ENCODE peak calls at places on chromosome 19, in four cellular contexts. S is GM12891, R is K562, M is GM12878. T is an unnamed sample.

GRCh38 chr19:48152552-48152951 is 17.6 kb downstream of the LIG1 start:
- DNase-seq in S (peak), R (peak), M (no peak), T (no peak)

GRCh38 chr19:41367848-41368301 is 3.9 kb upstream of the B9D2 start:
- DNase-seq in S (no peak), R (peak), M (no peak), T (peak)

GRCh38 chr19:50449236-50449899 is 16.7 kb downstream of the MYBPC2 start:
- DNase-seq in S (no peak), R (no peak), M (no peak), T (no peak)

GRCh38 chr19:58356971-58357797 is 3.9 kb upstream of the A1BG start:
- DNase-seq in S (no peak), R (no peak), M (no peak), T (no peak)

GRCh38 chr19:14006766-14007562 is 844 bp upstream of the RFX1 start:
- DNase-seq in S (no peak), R (peak), M (no peak), T (no peak)

GRCh38 chr19:7618771-7619510 is 10.4 kb downstream of the XAB2 start:
- DNase-seq in S (no peak), R (no peak), M (no peak), T (no peak)

GRCh38 chr19:5321851-5322681 is 18.5 kb downstream of the PTPRS start:
- DNase-seq in S (peak), R (peak), M (peak), T (no peak)

GRCh38 chr19:50978772-50979390 is 4.8 kb downstream of the KLK7 start:
- DNase-seq in S (no peak), R (no peak), M (no peak), T (no peak)

GRCh38 chr19:18906605-18907519 is 10.9 kb upstream of the CERS1 start:
- DNase-seq in S (no peak), R (no peak), M (no peak), T (no peak)

GRCh38 chr19:30066781-30067759 is 125.0 kb downstream of the URI1 start:
- DNase-seq in S (no peak), R (no peak), M (no peak), T (no peak)

GRCh38 chr19:49585023-49585422 is 3.9 kb downstream of the PRRG2 start:
- DNase-seq in S (no peak), R (no peak), M (no peak), T (no peak)

GRCh38 chr19:35138305-35138799 is 272 bp upstream of the FXYD1 start:
- DNase-seq in S (no peak), R (no peak), M (no peak), T (no peak)

GRCh38 chr19:58227964-58228583 is 640 bp upstream of the ZNF544 start:
- DNase-seq in S (no peak), R (peak), M (no peak), T (no peak)

GRCh38 chr19:10593820-10594637 is 6.9 kb upstream of the AP1M2 start:
- DNase-seq in S (no peak), R (no peak), M (peak), T (no peak)

GRCh38 chr19:58123354-58123753 is 25.3 kb upstream of the ZSCAN18 start:
- DNase-seq in S (no peak), R (no peak), M (no peak), T (no peak)

GRCh38 chr19:51365211-51366049 is 758 bp downstream of the ETFB start:
- DNase-seq in S (no peak), R (peak), M (no peak), T (peak)

GRCh38 chr19:51127032-51127431 is 2.3 kb downstream of the SIGLEC9 start:
- DNase-seq in S (no peak), R (no peak), M (no peak), T (no peak)

GRCh38 chr19:4967738-4968461 is 1.0 kb upstream of the KDM4B start:
- DNase-seq in S (no peak), R (peak), M (no peak), T (peak)

GRCh38 chr19:48354332-48354992 is 9.3 kb downstream of the TMEM143 start:
- DNase-seq in S (no peak), R (peak), M (no peak), T (no peak)

GRCh38 chr19:56601375-56601774 is 6.3 kb downstream of the ZNF71 start:
- DNase-seq in S (no peak), R (no peak), M (no peak), T (no peak)

GRCh38 chr19:30406220-30406944 is 34.2 kb downstream of the ZNF536 start:
- DNase-seq in S (peak), R (peak), M (no peak), T (peak)

GRCh38 chr19:6109947-6110346 is 353 bp downstream of the RFX2 start:
- DNase-seq in S (no peak), R (no peak), M (no peak), T (no peak)

GRCh38 chr19:46009530-46010510 is 13.0 kb downstream of the PGLYRP1 start:
- DNase-seq in S (peak), R (peak), M (no peak), T (peak)
- TF ChIP-seq SPI1 in S (no peak), R (no peak), M (no peak), T (no peak)

GRCh38 chr19:44746946-44747738 is 1.4 kb upstream of the BCL3 start:
- DNase-seq in S (peak), R (peak), M (peak), T (peak)
- TF ChIP-seq SPI1 in S (no peak), R (peak), M (peak), T (peak)

DNA sequence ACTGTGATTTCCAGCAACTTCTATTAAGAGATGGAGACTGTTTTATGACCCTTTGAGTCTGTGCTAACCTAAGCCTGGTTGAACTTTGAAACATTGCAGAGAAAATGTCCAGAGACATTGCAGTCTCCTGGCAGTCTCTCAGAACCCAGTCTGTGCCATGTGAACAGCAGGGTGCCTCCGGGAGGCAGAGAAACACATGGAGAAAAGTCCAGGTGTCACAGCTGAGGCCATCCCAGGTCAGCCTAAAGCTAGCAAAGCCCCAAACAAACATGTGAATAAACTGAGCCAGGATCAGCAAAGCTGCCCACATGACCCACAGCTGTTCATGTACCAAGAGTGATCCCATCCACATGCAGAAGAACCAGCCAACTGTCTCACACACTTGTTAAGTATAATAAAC is 7.8 kb downstream of the CYP4F11 start:
- DNase-seq in S (no peak), R (no peak), M (no peak), T (no peak)
- TF ChIP-seq SPI1 in S (no peak), R (no peak), M (no peak), T (no peak)

DNA sequence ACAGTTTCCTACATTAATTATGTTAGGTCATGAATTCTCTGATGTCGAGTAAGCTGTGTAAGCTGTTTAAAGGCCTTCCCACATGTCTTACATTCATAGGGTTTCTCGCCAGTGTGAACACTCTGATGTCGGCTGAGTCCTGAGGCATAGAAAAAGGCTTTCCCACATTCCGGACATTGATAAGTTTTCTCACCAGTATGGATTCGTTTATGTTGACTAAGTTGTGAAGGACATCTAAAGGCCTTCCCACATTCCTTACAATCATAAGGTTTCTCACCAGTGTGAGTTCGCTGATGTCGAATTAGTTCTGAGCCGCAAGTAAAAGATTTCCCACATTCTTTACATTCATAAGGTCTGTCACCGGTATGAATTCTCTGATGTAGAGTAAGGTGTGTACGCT is 24.9 kb downstream of the ZNF850 start:
- DNase-seq in S (no peak), R (no peak), M (no peak), T (no peak)
- TF ChIP-seq SPI1 in S (no peak), R (no peak), M (no peak), T (no peak)

GRCh38 chr19:17419491-17420266 is at the start of gene MVB12A:
- DNase-seq in S (peak), R (peak), M (peak), T (peak)

GRCh38 chr19:17421942-17422341 is 2.1 kb downstream of the MVB12A start:
- DNase-seq in S (no peak), R (no peak), M (no peak), T (no peak)

GRCh38 chr19:17419154-17419490 is 725 bp upstream of the MVB12A start:
- DNase-seq in S (no peak), R (peak), M (no peak), T (no peak)

GRCh38 chr19:17418710-17419109 is 1.1 kb upstream of the MVB12A start:
- DNase-seq in S (no peak), R (no peak), M (no peak), T (no peak)

DNA sequence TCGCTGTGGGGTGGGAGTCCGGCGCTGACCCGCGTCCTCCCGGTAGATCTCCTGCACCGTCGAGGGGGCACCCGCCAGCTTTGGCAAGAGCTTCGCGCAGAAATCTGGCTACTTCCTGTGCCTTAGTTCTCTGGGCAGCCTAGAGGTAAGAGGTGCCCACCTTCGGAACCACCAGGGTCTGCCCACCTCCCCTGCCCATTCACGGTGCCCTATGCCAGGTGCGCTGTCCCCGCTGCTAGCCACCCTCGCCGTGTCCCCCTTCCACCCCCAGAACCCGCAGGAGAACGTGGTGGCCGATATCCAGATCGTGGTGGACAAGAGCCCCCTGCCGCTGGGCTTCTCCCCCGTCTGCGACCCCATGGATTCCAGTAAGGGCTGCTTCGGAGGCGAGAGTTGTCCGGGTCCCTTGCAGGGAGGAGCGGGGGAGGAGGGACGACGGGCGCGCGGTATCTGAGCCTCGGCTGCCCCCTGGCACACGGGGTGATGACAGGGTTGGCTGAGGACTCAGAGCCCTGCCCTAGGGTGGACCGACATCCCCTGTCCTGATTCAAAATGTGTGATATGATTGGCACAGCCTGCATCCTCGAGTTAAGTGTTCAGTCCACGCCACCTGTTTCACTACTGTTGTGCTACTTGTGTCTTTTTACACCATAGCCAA is 549 bp downstream of the MVB12A start:
- DNase-seq in S (no peak), R (peak), M (no peak), T (no peak)
- TF ChIP-seq SPI1 in S (no peak), R (no peak), M (no peak), T (no peak)

DNA sequence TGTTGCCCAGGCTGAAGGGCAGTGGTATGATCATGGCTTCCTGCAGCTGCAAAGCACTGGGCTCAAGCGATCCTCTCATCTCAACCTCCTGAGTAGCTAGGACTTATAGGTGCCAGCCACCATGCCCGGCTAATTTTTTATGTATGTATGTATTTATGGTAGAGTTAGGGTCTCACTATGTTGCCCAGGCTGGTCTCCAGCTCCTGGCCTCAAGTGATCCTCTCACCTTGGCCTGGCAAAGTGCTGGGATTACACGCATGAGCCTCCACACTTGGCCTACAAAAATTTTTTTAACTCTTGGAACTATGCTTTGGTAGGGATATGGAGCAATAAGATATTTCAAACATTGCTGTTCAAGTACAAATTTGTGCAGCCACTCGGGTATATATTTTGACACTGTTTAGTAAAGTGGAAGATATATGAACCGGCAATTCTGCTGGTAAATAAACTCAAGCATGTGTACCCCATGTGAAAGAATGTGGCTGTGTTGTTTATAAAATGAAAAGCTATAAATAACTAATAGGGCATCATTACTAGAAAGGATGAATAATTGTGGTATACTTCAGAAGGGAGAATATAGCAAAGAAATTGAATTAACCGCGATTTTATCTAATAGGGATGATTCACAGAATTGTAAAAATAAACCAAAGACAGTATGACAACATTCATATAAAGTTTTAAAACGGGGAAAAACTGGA is 1.1 kb downstream of the ZNF566 start:
- DNase-seq in S (no peak), R (no peak), M (no peak), T (no peak)
- TF ChIP-seq SPI1 in S (no peak), R (no peak), M (no peak), T (no peak)

T was measured in HL-60.